ENCODE peak calls at places on chromosomes 16 and 17, in four cellular contexts. E is HepG2, N is K562, H is H1. Q is an unnamed sample.

GRCh38 chr16:72099377-72099818 is 5.8 kb downstream of the DHX38 start:
- DNase-seq in E (peak), N (peak), H (peak), Q (peak)

GRCh38 chr17:62718420-62718819 is 89.7 kb downstream of the MARCHF10 start:
- DNase-seq in E (no peak), N (no peak), H (no peak), Q (no peak)

GRCh38 chr17:63433746-63434591 is 12.1 kb downstream of the CYB561 start:
- DNase-seq in E (no peak), N (peak), H (no peak), Q (peak)

GRCh38 chr16:13305019-13305755 is 403.8 kb downstream of the SHISA9 start:
- DNase-seq in E (no peak), N (no peak), H (no peak), Q (no peak)

GRCh38 chr17:45700171-45701090 is 83.7 kb upstream of the CRHR1 start:
- DNase-seq in E (no peak), N (no peak), H (no peak), Q (no peak)

GRCh38 chr17:60398227-60398959 is 6.5 kb upstream of the USP32 start:
- DNase-seq in E (no peak), N (peak), H (no peak), Q (no peak)

GRCh38 chr17:51508048-51508447 is 247.7 kb downstream of the UTP18 start:
- DNase-seq in E (no peak), N (no peak), H (no peak), Q (no peak)

GRCh38 chr16:3490911-3491629 is 4.2 kb downstream of the C16orf90 start:
- DNase-seq in E (peak), N (peak), H (no peak), Q (no peak)

GRCh38 chr17:20992987-20993862 is 49.6 kb downstream of the USP22 start:
- DNase-seq in E (peak), N (peak), H (peak), Q (peak)

GRCh38 chr17:37671813-37672544 is 28.7 kb upstream of the DDX52 start:
- DNase-seq in E (peak), N (no peak), H (no peak), Q (peak)

GRCh38 chr17:39164675-39165143 is 1.3 kb downstream of the ARL5C start:
- DNase-seq in E (peak), N (peak), H (peak), Q (peak)

GRCh38 chr17:2750721-2751120 is 1.3 kb upstream of the CCDC92B start:
- DNase-seq in E (no peak), N (no peak), H (no peak), Q (no peak)

GRCh38 chr17:78341559-78342437 is 18.1 kb downstream of the SOCS3 start:
- DNase-seq in E (no peak), N (peak), H (peak), Q (peak)

GRCh38 chr16:70419384-70420327 is 19.2 kb downstream of the ST3GAL2 start:
- DNase-seq in E (no peak), N (no peak), H (no peak), Q (no peak)

GRCh38 chr17:46878055-46878454 is 26.7 kb downstream of the WNT9B start:
- DNase-seq in E (no peak), N (no peak), H (no peak), Q (no peak)

GRCh38 chr17:3944485-3945388 is 19.5 kb downstream of the ATP2A3 start:
- DNase-seq in E (no peak), N (peak), H (peak), Q (peak)

GRCh38 chr16:27770271-27771196 is 220.6 kb downstream of the KATNIP start:
- DNase-seq in E (no peak), N (no peak), H (no peak), Q (no peak)

GRCh38 chr17:43366809-43367587 is 31.8 kb upstream of the ARL4D start:
- DNase-seq in E (no peak), N (no peak), H (peak), Q (no peak)

GRCh38 chr17:3552916-3553315 is 4.7 kb downstream of the TRPV3 start:
- DNase-seq in E (no peak), N (no peak), H (no peak), Q (no peak)

GRCh38 chr16:64211306-64211705 is 910.6 kb downstream of the CDH11 start:
- DNase-seq in E (no peak), N (no peak), H (no peak), Q (no peak)

GRCh38 chr17:6557040-6557438 is 684 bp upstream of the PITPNM3 start:
- DNase-seq in E (no peak), N (no peak), H (no peak), Q (no peak)

DNA sequence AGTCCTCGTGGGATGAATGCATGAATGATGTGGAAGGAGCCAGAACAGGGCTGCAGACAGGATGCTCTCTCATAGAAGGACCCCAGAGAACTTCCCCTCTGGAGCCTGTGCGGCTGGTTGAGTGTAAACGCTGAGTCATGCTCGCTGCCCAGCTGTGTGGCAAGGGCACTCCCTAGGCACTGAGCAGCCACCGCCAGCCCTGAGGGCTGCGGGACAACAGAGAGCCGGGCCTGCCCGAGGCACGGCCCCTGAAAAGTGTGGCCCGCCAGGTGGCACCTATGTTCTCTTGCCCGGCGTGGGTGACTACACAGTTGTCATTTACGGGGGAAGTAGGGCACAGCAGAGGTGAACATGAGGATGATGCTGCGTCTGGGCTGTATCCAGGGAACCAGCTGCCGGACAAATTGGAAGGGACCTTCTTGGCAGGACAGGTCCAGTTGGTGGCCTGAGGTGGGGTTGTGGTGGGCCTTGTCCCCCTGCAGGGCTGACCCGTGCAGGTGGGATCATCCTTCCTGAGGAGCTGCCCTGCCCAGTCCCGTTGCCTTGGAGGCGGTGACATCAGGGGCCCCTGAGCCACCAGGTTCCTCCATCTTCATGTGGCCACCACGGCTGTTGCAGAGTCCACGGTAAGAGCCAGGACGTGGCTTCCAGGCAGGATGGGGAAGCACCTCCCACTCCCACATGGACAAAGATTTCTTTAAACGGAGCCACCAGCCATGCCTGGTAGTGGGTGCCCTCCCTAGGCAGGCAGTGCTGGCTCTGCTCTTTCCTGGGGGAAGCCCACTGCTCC is 94.8 kb upstream of the CBX4 start:
- DNase-seq in E (no peak), N (no peak), H (no peak), Q (peak)
- TF ChIP-seq PHF8 in E (no peak), N (no peak), H (no peak), Q (no peak)

DNA sequence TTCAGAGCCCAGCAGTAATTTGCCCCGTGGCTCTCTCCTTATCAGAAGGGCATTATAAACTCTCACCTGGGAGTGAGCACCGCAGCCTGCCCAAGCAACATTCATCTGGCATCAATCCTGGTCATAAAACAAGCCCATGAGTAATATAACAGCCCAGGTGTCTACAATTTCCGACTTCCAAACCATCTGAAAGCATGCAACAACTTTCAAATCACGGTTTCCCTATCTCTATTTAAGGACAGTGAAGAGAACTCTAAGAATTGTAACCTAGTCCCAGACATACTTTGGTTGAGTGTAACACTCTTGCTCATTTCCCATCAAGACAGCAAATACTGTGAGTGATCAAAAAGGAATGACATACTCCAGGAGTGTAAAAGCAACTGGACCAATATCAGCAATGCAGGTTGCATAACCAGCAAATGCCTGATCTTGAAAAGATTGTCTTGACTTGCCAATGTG is 487.4 kb upstream of the SOX9 start:
- DNase-seq in E (no peak), N (no peak), H (no peak), Q (peak)
- TF ChIP-seq RNF2 in E (no peak), N (no peak), H (no peak), Q (no peak)

GRCh38 chr16:66474750-66475199 is 47.7 kb downstream of the BEAN1 start:
- DNase-seq in E (no peak), N (no peak), H (peak), Q (no peak)
- TF ChIP-seq PHF8 in E (no peak), N (no peak), H (no peak), Q (no peak)

DNA sequence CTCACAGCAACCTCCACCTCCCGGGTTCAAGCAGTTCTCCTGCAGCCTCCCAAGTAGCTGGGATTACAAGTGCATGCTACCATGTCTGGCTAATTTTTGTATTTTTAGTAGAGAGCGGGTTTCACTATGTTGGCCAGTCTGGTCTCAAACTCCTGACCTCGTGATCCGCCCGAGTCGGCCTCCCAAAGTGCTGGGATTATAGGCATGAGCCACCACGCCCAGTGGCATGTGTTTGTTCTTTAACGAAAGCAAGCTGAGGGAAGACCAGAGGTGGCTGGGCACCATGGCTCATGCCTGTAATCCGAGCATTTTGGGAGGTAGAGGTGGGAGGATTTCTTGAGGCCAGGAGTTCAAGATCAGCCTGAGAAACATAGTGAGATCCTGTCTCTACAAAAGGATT is 18.1 kb downstream of the TNFRSF13B start:
- DNase-seq in E (no peak), N (no peak), H (peak), Q (no peak)
- TF ChIP-seq RNF2 in E (no peak), N (no peak), H (no peak), Q (no peak)

DNA sequence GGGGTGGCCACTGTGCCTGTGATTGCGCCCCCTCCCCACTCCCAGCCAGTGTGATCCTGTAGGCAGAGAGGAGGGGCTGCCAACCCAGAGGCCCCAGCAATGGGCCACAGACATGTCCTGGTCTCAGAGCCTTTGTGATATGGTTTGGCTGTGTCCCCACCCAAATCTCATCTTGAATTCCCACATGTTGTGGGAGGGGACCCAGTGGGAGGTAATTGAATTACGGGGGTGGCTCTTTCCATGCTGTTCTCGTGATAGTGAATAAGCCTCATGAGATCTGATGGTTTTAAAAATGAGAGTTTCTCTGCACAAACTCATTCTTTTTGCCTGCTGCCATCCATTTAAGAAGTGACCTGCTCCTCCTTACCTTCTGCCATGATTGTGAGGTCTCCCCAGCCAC is 56.8 kb upstream of the ZNF469 start:
- DNase-seq in E (no peak), N (no peak), H (no peak), Q (no peak)
- TF ChIP-seq PHF8 in E (no peak), N (no peak), H (no peak), Q (no peak)

GRCh38 chr16:24610421-24610765 is 71.0 kb downstream of the RBBP6 start:
- DNase-seq in E (no peak), N (no peak), H (no peak), Q (no peak)

GRCh38 chr16:24609417-24609739 is 70.0 kb downstream of the RBBP6 start:
- DNase-seq in E (no peak), N (no peak), H (no peak), Q (no peak)

GRCh38 chr16:24611310-24611709 is 71.9 kb downstream of the RBBP6 start:
- DNase-seq in E (no peak), N (no peak), H (no peak), Q (no peak)

GRCh38 chr16:24612656-24613055 is 73.3 kb downstream of the RBBP6 start:
- DNase-seq in E (no peak), N (no peak), H (no peak), Q (no peak)

GRCh38 chr16:24609740-24610420 is 70.5 kb downstream of the RBBP6 start:
- DNase-seq in E (peak), N (peak), H (peak), Q (no peak)
- TF ChIP-seq RNF2 in E (no peak), N (no peak), H (no peak), Q (no peak)